ENCODE peak calls at places on chromosomes 6 and 20, in six cellular contexts. K is ovary, X is GM12878, T is Peyer's patch, D is stomach, F is endothelial cell of umbilical vein. I is an unnamed sample.

GRCh38 chr6:56244528-56245253 is 2.7 kb downstream of the COL21A1 start:
- DNase-seq in K (no peak), X (no peak), T (no peak), D (no peak), F (no peak), I (no peak)

GRCh38 chr20:4227085-4227821 is 211.9 kb upstream of the RNF24 start:
- DNase-seq in K (no peak), X (no peak), T (no peak), D (no peak), F (no peak), I (no peak)

GRCh38 chr20:20331796-20332195 is 36.1 kb upstream of the INSM1 start:
- DNase-seq in K (no peak), X (no peak), T (no peak), D (no peak), F (no peak), I (no peak)

GRCh38 chr6:71406871-71407860 is 118.6 kb downstream of the OGFRL1 start:
- DNase-seq in K (no peak), X (no peak), T (no peak), D (no peak), F (peak), I (no peak)

GRCh38 chr6:47016236-47016635 is 25.9 kb downstream of the ADGRF1 start:
- DNase-seq in K (no peak), X (no peak), T (no peak), D (no peak), F (no peak), I (no peak)

GRCh38 chr6:43980004-43980795 is 147.1 kb downstream of the MRPL14 start:
- DNase-seq in K (no peak), X (no peak), T (no peak), D (no peak), F (no peak), I (peak)

GRCh38 chr20:38229376-38230252 is 30.9 kb downstream of the KIAA1755 start:
- DNase-seq in K (peak), X (no peak), T (no peak), D (no peak), F (peak), I (no peak)

GRCh38 chr20:47789081-47789998 is 4.1 kb upstream of the SULF2 start:
- DNase-seq in K (no peak), X (no peak), T (no peak), D (no peak), F (no peak), I (no peak)

GRCh38 chr6:134937426-134937825 is 12.5 kb downstream of the ALDH8A1 start:
- DNase-seq in K (no peak), X (no peak), T (no peak), D (no peak), F (no peak), I (no peak)

GRCh38 chr6:149273318-149273717 is 44.2 kb upstream of the TAB2 start:
- DNase-seq in K (no peak), X (no peak), T (no peak), D (peak), F (no peak), I (no peak)

GRCh38 chr20:36330091-36330490 is 24.0 kb downstream of the DLGAP4 start:
- DNase-seq in K (no peak), X (no peak), T (no peak), D (no peak), F (no peak), I (no peak)

GRCh38 chr6:109772961-109773431 is 81.9 kb downstream of the FIG4 start:
- DNase-seq in K (no peak), X (no peak), T (no peak), D (peak), F (no peak), I (peak)

GRCh38 chr6:17932362-17932852 is 55.0 kb downstream of the KIF13A start:
- DNase-seq in K (peak), X (no peak), T (no peak), D (no peak), F (peak), I (peak)

GRCh38 chr6:169864148-169865030 is 113.0 kb downstream of the ERMARD start:
- DNase-seq in K (no peak), X (no peak), T (no peak), D (peak), F (no peak), I (no peak)

GRCh38 chr6:13915566-13916229 is 9.1 kb upstream of the RNF182 start:
- DNase-seq in K (no peak), X (no peak), T (no peak), D (no peak), F (no peak), I (no peak)

DNA sequence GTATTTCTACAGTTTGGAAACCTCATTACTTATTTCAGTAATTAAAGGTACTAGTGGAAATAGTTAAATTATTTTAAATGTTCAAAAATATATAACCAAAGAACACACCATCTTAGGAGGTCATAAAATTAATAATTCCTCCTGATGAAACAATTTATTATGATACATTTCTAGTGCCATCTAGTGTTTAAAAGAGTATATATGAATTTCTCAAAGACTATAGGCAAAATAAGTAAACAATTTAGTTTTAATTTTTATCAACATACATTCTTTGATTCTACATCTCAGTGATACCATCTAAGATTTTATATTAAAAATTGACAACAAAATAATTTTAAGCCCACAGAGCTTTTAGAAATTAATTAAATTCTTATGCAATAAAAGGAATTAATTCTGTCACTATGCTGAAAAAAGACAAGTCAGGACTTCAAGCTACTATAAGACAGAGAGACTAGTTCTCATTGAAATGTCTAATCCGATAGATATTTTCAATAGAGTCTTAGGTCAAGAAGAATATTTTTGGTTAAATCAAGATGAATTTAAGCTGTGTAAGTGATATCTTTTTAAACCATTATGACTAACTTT is 107.8 kb upstream of the RNF217 start:
- DNase-seq in K (no peak), X (no peak), T (no peak), D (no peak), F (peak), I (no peak)
- TF ChIP-seq CTCF in K (no peak), X (no peak), T (no peak), D (no peak), F (no peak), I (no peak)

GRCh38 chr6:37783025-37783825 is 36.3 kb upstream of the ZFAND3 start:
- DNase-seq in K (peak), X (no peak), T (no peak), D (no peak), F (no peak), I (no peak)
- TF ChIP-seq POLR2A in K (no peak), X (no peak), T (no peak), D (no peak), F (no peak), I (no peak)

DNA sequence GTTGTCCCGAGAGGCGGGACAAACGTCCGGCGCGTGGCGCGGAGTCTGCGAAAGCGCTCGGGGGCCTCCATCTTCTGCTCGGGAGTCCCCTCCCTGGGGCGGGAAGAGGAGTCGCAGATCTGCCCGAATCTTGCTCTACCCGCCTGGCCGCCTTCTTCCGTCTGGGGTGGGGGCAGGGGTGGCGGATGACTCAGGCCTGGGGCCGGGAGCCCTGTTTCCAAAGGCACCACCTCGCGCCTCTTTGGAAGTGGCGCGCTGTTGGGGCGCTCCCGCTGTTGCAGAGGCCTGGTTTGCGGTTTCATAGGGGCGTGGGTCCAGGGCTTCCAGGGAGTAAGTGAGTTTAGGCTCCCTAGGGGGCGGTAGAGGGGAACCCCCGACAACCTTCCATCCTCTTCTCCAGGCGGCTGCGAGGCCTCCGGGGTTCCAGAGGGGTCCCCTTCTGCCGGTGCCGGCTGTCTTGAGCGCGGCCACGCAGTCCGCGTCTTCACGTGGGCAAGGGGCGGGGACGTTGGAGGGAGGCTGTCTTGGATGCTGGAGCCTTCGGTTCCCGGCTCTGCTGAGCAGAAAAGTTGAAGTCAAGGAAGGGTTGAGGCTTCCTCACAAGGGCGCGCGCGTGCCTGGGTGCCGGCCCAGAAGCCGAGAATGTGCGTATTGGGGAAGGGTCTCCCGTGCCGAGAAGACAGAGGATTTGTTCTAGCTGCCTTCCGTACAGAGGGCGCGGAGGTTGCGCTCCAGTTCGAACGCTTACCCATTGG is 2.6 kb upstream of the TFAP2C start:
- DNase-seq in K (no peak), X (no peak), T (no peak), D (no peak), F (no peak), I (no peak)
- TF ChIP-seq CTCF in K (no peak), X (no peak), T (no peak), D (no peak), F (peak), I (no peak)

GRCh38 chr6:53066059-53066406 is 829 bp downstream of the FBXO9 start:
- DNase-seq in K (peak), X (no peak), T (peak), D (peak), F (peak), I (peak)

GRCh38 chr6:53064726-53065265 is 408 bp upstream of the FBXO9 start:
- DNase-seq in K (peak), X (peak), T (peak), D (peak), F (peak), I (peak)

GRCh38 chr6:53066874-53067273 is 1.7 kb downstream of the FBXO9 start:
- DNase-seq in K (no peak), X (no peak), T (no peak), D (no peak), F (no peak), I (no peak)

GRCh38 chr6:53067307-53067706 is 2.1 kb downstream of the FBXO9 start:
- DNase-seq in K (no peak), X (no peak), T (no peak), D (no peak), F (no peak), I (no peak)

DNA sequence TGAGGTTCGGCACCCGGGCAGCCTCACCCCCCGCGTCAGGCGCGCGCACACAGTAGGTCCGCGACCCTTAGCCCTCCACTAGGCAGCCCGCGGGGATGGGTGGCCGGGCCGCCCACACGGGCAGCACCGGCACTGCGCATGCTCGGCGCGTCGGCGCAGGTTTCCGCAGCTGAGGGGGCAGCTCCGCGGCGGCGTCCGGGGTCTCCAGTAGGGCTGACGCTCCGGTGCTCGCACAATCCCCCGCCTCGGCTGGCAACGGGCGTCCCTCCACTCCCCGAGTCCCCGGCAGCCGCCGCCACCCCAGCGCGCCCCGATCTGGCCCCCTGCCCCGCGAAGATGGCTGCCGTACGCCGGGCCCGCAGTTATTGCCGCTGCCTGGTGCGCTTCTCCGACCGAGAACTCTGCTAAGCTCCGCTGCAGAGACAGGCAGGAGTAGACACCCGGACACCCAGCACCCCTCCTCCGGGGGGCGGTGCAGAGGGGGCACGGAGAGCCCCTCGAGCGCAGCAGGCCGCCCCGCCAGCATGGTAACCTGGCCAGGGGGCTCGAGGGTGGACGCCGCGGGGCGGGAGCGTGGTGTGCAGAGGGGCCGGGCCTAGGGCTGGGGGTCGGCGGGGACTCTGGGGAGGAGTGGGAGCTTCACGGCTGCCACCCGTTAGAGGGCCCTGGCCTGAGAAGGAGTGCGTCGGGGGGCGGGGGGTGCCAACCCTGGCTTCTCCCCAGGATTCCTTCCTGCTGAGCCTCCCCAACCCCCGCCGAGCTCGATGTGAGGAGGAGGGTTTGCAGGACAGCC is at the start of gene FBXO9:
- DNase-seq in K (peak), X (no peak), T (peak), D (peak), F (peak), I (peak)
- TF ChIP-seq POLR2A in K (peak), X (peak), T (peak), D (no peak), F (peak), I (no peak)

GRCh38 chr6:118967239-118967638 is 32.3 kb upstream of the MCM9 start:
- DNase-seq in K (no peak), X (no peak), T (no peak), D (no peak), F (no peak), I (no peak)

GRCh38 chr6:118974790-118975189 is 39.8 kb upstream of the MCM9 start:
- DNase-seq in K (no peak), X (no peak), T (no peak), D (no peak), F (no peak), I (no peak)

GRCh38 chr6:118968416-118968815 is 33.5 kb upstream of the MCM9 start:
- DNase-seq in K (no peak), X (no peak), T (no peak), D (no peak), F (peak), I (no peak)

GRCh38 chr6:118970866-118971265 is 35.9 kb upstream of the MCM9 start:
- DNase-seq in K (no peak), X (no peak), T (no peak), D (no peak), F (no peak), I (no peak)

GRCh38 chr6:118971682-118972081 is 36.7 kb upstream of the MCM9 start:
- DNase-seq in K (no peak), X (no peak), T (no peak), D (no peak), F (no peak), I (no peak)
- TF ChIP-seq CTCF in K (no peak), X (no peak), T (no peak), D (no peak), F (no peak), I (no peak)

GRCh38 chr6:142301421-142302391 is at the start of gene ADGRG6:
- DNase-seq in K (peak), X (no peak), T (peak), D (peak), F (peak), I (peak)
- TF ChIP-seq POLR2A in K (no peak), X (no peak), T (no peak), D (no peak), F (peak), I (no peak)

I was measured in heart left ventricle.